ENCODE peak calls at places on chromosomes 12 and 14, in seven cellular contexts. K is neural progenitor cell, G is testis, N is aorta, U is right cardiac atrium, H is BE2C, S is astrocyte. V is an unnamed sample.
A peak's percentile ranks its signal among the peaks of the same experiment; 100 is the strongest.

GRCh38 chr12:109870648-109871047 is 9.7 kb downstream of the GLTP start:
- DNase-seq in H (no peak), S (no peak), U (no peak), N (no peak), K (no peak), G (no peak), V (no peak)

GRCh38 chr14:92176476-92176875 is 54.7 kb downstream of the CPSF2 start:
- DNase-seq in N (no peak), U (no peak), K (no peak), H (no peak), S (no peak), G (no peak), V (no peak)

GRCh38 chr12:70196732-70197361 is 46.4 kb upstream of the CNOT2 start:
- DNase-seq in N (no peak), U (no peak), H (no peak), S (no peak), G (no peak), K (no peak), V (no peak)

GRCh38 chr12:90905691-90906370 is 49.1 kb downstream of the CCER1 start:
- DNase-seq in K (no peak), G (no peak), H (no peak), U (no peak), S (peak; percentile 47), N (no peak), V (no peak)

GRCh38 chr14:102262894-102263462 is 42.0 kb downstream of the MOK start:
- DNase-seq in K (peak; percentile 62), S (peak; percentile 66), H (peak; percentile 90), G (peak; percentile 82), N (no peak), U (no peak), V (peak; percentile 78)

GRCh38 chr14:96136361-96136760 is 68.3 kb upstream of the BDKRB2 start:
- DNase-seq in H (no peak), S (peak; percentile 86), N (no peak), U (no peak), K (no peak), G (no peak), V (no peak)

GRCh38 chr12:132555686-132556085 is 54.7 kb downstream of the LRCOL1 start:
- DNase-seq in U (no peak), G (no peak), H (no peak), K (no peak), N (no peak), S (no peak), V (no peak)

GRCh38 chr12:116384629-116385485 is 107.4 kb upstream of the MED13L start:
- DNase-seq in U (no peak), S (peak; percentile 82), H (no peak), K (no peak), N (no peak), G (no peak), V (no peak)

GRCh38 chr14:22966783-22967269 is 9.9 kb upstream of the HAUS4 start:
- DNase-seq in S (no peak), U (no peak), G (no peak), K (no peak), N (no peak), H (no peak), V (no peak)

GRCh38 chr12:124811633-124812032 is 52.0 kb downstream of the SCARB1 start:
- DNase-seq in K (no peak), U (no peak), H (no peak), S (no peak), N (no peak), G (no peak), V (no peak)

GRCh38 chr12:98418357-98419075 is 96.9 kb upstream of the TMPO start:
- DNase-seq in N (peak; percentile 97), U (peak; percentile 91), K (peak; percentile 52), H (no peak), G (peak; percentile 89), S (peak; percentile 99), V (peak; percentile 39)

DNA sequence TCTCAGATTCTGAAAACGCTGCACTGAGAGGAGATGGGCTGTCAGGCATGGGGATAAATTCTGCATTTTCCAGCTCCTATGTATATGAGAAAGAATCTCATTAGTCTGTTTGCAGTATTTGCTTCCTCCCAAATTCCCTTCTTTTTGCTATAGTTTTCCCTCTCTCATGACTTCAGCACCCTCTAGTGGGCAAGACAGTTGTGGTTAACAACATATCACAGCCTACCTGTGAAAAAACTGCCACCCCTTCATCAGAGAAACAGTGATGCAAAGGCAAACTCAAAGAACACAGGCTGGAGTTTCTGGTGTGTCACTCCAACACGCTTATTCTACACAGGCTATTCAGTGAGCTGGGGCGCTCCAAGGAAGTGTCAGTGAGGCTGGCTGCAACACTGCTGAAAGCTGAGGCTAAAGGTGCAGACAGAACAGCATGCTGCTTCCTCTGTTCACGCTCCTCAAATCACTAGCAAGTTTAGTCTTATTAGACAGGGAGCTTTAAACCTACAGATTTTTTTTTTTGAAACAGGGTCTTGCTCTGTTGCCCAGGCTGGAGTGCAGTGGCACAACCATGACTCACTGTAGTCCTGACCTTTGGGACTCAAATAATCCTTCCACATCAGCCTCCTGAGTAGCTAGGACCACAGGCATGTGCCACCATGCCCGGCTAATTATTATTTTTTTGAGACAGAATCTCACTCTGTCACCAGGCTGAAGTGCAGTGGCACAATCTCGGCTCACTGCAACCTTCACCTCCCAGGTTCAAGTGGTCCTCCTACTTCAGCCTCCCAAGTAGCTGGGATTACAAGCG is 19.3 kb downstream of the ZC2HC1C start:
- DNase-seq in K (peak; percentile 87), N (no peak), S (peak; percentile 23), G (peak; percentile 64), H (peak; percentile 72), U (no peak), V (peak; percentile 41)
- H3K4me3 ChIP-seq in K (no peak overlapping the region), N (no peak overlapping the region), S (no peak overlapping the region), G (no peak overlapping the region), H (no peak overlapping the region), U (no peak overlapping the region), V (no peak overlapping the region)

GRCh38 chr12:681857-682256 is 18.6 kb upstream of the NINJ2 start:
- DNase-seq in U (no peak), K (no peak), S (no peak), N (no peak), G (no peak), H (no peak), V (no peak)

GRCh38 chr12:685388-685787 is 22.1 kb upstream of the NINJ2 start:
- DNase-seq in S (peak; percentile 48), K (no peak), G (peak; percentile 45), H (no peak), N (no peak), U (no peak), V (no peak)

GRCh38 chr12:678747-679712 is 15.8 kb upstream of the NINJ2 start:
- DNase-seq in K (no peak), H (no peak), N (no peak), G (no peak), S (no peak), U (no peak), V (no peak)

DNA sequence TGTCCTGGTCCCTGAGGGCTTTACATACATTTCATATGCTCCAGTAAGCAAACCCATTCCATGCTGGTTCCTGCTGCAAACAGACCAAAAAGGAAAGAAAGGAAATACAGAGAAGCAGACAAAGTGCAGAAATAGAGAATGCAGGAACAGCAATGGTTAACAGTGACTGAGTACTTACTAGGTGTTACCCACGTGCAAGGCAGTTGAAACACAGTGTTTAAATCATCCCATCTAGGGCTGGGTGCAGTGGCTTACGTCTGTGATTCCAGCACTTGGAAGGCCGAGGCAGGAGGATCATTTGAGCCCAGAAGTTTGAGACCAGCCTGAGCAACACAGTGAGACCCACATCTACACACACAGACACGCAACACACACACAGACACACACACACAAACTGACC is 21.2 kb upstream of the NINJ2 start:
- DNase-seq in G (no peak), U (no peak), N (no peak), H (no peak), S (no peak), K (peak; percentile 10), V (no peak)
- H3K4me1 ChIP-seq in G (no peaks in the 10 kb centered on the region), U (no peaks in the 10 kb centered on the region), N (no peaks in the 10 kb centered on the region), H (no peaks in the 10 kb centered on the region), S (no peaks in the 10 kb centered on the region), K (peaks cover 5% of the 10 kb centered on the region), V (no peaks in the 10 kb centered on the region)

GRCh38 chr12:52647601-52648000 is 4.4 kb downstream of the KRT2 start:
- DNase-seq in N (no peak), K (no peak), S (no peak), U (no peak), H (no peak), G (no peak), V (no peak)

GRCh38 chr12:52651726-52652261 is at the start of gene KRT2:
- DNase-seq in G (no peak), U (no peak), H (no peak), K (no peak), N (no peak), S (no peak), V (no peak)

GRCh38 chr12:52649066-52649465 is 2.9 kb downstream of the KRT2 start:
- DNase-seq in U (no peak), S (no peak), N (no peak), K (no peak), H (no peak), G (no peak), V (no peak)

GRCh38 chr12:52648012-52648550 is 3.9 kb downstream of the KRT2 start:
- DNase-seq in K (no peak), S (no peak), G (no peak), U (no peak), N (no peak), H (no peak), V (no peak)

GRCh38 chr12:52650520-52651081 is 1.4 kb downstream of the KRT2 start:
- DNase-seq in U (no peak), G (peak; percentile 23), H (no peak), S (no peak), N (no peak), K (no peak), V (no peak)
- H3K4me3 ChIP-seq in U (no peak overlapping the region), G (no peak overlapping the region), H (no peak overlapping the region), S (no peak overlapping the region), N (no peak overlapping the region), K (no peak overlapping the region), V (no peak overlapping the region)

GRCh38 chr14:61585598-61586538 is 109.4 kb upstream of the HIF1A start:
- DNase-seq in G (peak; percentile 77), H (peak; percentile 62), U (peak; percentile 84), N (peak; percentile 92), S (peak; percentile 75), K (no peak), V (no peak)

GRCh38 chr14:61587397-61587713 is 108.0 kb upstream of the HIF1A start:
- DNase-seq in S (no peak), K (no peak), G (no peak), U (no peak), H (no peak), N (no peak), V (no peak)

GRCh38 chr14:61586539-61587396 is 108.5 kb upstream of the HIF1A start:
- DNase-seq in G (no peak), N (no peak), K (no peak), H (no peak), S (peak; percentile 63), U (no peak), V (no peak)

GRCh38 chr14:61589691-61590521 is 105.4 kb upstream of the HIF1A start:
- DNase-seq in G (no peak), H (no peak), N (no peak), U (no peak), K (peak; percentile 65), S (no peak), V (no peak)

GRCh38 chr14:61588419-61588901 is 106.9 kb upstream of the HIF1A start:
- DNase-seq in S (peak; percentile 65), N (no peak), G (peak; percentile 47), H (no peak), K (no peak), U (no peak), V (no peak)
- H3K4me1 ChIP-seq in S (peaks cover 40% of the 10 kb centered on the region), N (peaks cover 17% of the 10 kb centered on the region), G (peaks cover 23% of the 10 kb centered on the region), H (peaks cover 33% of the 10 kb centered on the region), K (peaks cover 21% of the 10 kb centered on the region), U (peaks cover 11% of the 10 kb centered on the region), V (no peaks in the 10 kb centered on the region)

V was measured in HAP-1.